ENCODE peak calls at places on chromosomes 5 and 9, in ten cellular contexts. One of them, this sample, is unnamed.

GRCh38 chr5:116865651-116866050 is 291.0 kb upstream of the SEMA6A start:
- DNase-seq in Calu3: no peak
- DNase-seq in left lobe of liver: no peak
- DNase-seq in NCI-H1105 treated with DMSO at 0.1 percent for 48 hours: no peak
- DNase-seq in AML-193: no peak
- DNase-seq in fibroblast of pulmonary artery: no peak
- DNase-seq in activated naive CD4-positive, alpha-beta T cell treated with anti-CD3 and anti-CD28 coated beads for 36 hours: no peak
- DNase-seq in tibial artery: no peak
- DNase-seq in LoVo: no peak
- DNase-seq in NCI-H774: no peak
- DNase-seq in this sample: no peak

GRCh38 chr5:89857790-89858189 is 551.8 kb downstream of the CETN3 start:
- DNase-seq in Calu3: no peak
- DNase-seq in left lobe of liver: no peak
- DNase-seq in NCI-H1105 treated with DMSO at 0.1 percent for 48 hours: no peak
- DNase-seq in AML-193: no peak
- DNase-seq in fibroblast of pulmonary artery: no peak
- DNase-seq in activated naive CD4-positive, alpha-beta T cell treated with anti-CD3 and anti-CD28 coated beads for 36 hours: no peak
- DNase-seq in tibial artery: no peak
- DNase-seq in LoVo: no peak
- DNase-seq in NCI-H774: no peak
- DNase-seq in this sample: no peak

GRCh38 chr5:136600306-136600705 is 235.0 kb upstream of the TRPC7 start:
- DNase-seq in Calu3: no peak
- DNase-seq in left lobe of liver: no peak
- DNase-seq in NCI-H1105 treated with DMSO at 0.1 percent for 48 hours: no peak
- DNase-seq in AML-193: no peak
- DNase-seq in fibroblast of pulmonary artery: no peak
- DNase-seq in activated naive CD4-positive, alpha-beta T cell treated with anti-CD3 and anti-CD28 coated beads for 36 hours: no peak
- DNase-seq in tibial artery: no peak
- DNase-seq in LoVo: no peak
- DNase-seq in NCI-H774: no peak
- DNase-seq in this sample: no peak

GRCh38 chr9:113657765-113658564 is 194.4 kb downstream of the RGS3 start:
- DNase-seq in Calu3: peak; percentile 82
- DNase-seq in left lobe of liver: peak; percentile 88
- DNase-seq in NCI-H1105 treated with DMSO at 0.1 percent for 48 hours: peak; percentile 63
- DNase-seq in AML-193: peak; percentile 69
- DNase-seq in fibroblast of pulmonary artery: peak; percentile 89
- DNase-seq in activated naive CD4-positive, alpha-beta T cell treated with anti-CD3 and anti-CD28 coated beads for 36 hours: peak; percentile 88
- DNase-seq in tibial artery: peak; percentile 80
- DNase-seq in LoVo: peak; percentile 81
- DNase-seq in NCI-H774: peak; percentile 49
- DNase-seq in this sample: peak; percentile 88

GRCh38 chr5:180669661-180670060 is 20.3 kb upstream of the FLT4 start:
- DNase-seq in Calu3: no peak
- DNase-seq in left lobe of liver: no peak
- DNase-seq in NCI-H1105 treated with DMSO at 0.1 percent for 48 hours: no peak
- DNase-seq in AML-193: no peak
- DNase-seq in fibroblast of pulmonary artery: no peak
- DNase-seq in activated naive CD4-positive, alpha-beta T cell treated with anti-CD3 and anti-CD28 coated beads for 36 hours: no peak
- DNase-seq in tibial artery: no peak
- DNase-seq in LoVo: no peak
- DNase-seq in NCI-H774: no peak
- DNase-seq in this sample: no peak

GRCh38 chr9:18333157-18333556 is 140.8 kb upstream of the ADAMTSL1 start:
- DNase-seq in Calu3: no peak
- DNase-seq in left lobe of liver: no peak
- DNase-seq in NCI-H1105 treated with DMSO at 0.1 percent for 48 hours: no peak
- DNase-seq in AML-193: no peak
- DNase-seq in fibroblast of pulmonary artery: peak; percentile 65
- DNase-seq in activated naive CD4-positive, alpha-beta T cell treated with anti-CD3 and anti-CD28 coated beads for 36 hours: no peak
- DNase-seq in tibial artery: no peak
- DNase-seq in LoVo: no peak
- DNase-seq in NCI-H774: no peak
- DNase-seq in this sample: no peak

GRCh38 chr5:64210866-64211265 is 45.2 kb downstream of the RNF180 start:
- DNase-seq in Calu3: peak; percentile 17
- DNase-seq in left lobe of liver: no peak
- DNase-seq in NCI-H1105 treated with DMSO at 0.1 percent for 48 hours: no peak
- DNase-seq in AML-193: no peak
- DNase-seq in fibroblast of pulmonary artery: peak; percentile 88
- DNase-seq in activated naive CD4-positive, alpha-beta T cell treated with anti-CD3 and anti-CD28 coated beads for 36 hours: no peak
- DNase-seq in tibial artery: no peak
- DNase-seq in LoVo: no peak
- DNase-seq in NCI-H774: no peak
- DNase-seq in this sample: no peak

GRCh38 chr9:30628915-30629564 is 1755.4 kb upstream of the ACO1 start:
- DNase-seq in Calu3: peak; percentile 1
- DNase-seq in left lobe of liver: no peak
- DNase-seq in NCI-H1105 treated with DMSO at 0.1 percent for 48 hours: no peak
- DNase-seq in AML-193: no peak
- DNase-seq in fibroblast of pulmonary artery: no peak
- DNase-seq in activated naive CD4-positive, alpha-beta T cell treated with anti-CD3 and anti-CD28 coated beads for 36 hours: no peak
- DNase-seq in tibial artery: no peak
- DNase-seq in LoVo: no peak
- DNase-seq in NCI-H774: no peak
- DNase-seq in this sample: no peak

GRCh38 chr9:73995836-73996235 is 501.3 kb upstream of the RORB start:
- DNase-seq in Calu3: no peak
- DNase-seq in left lobe of liver: no peak
- DNase-seq in NCI-H1105 treated with DMSO at 0.1 percent for 48 hours: no peak
- DNase-seq in AML-193: no peak
- DNase-seq in fibroblast of pulmonary artery: no peak
- DNase-seq in activated naive CD4-positive, alpha-beta T cell treated with anti-CD3 and anti-CD28 coated beads for 36 hours: no peak
- DNase-seq in tibial artery: no peak
- DNase-seq in LoVo: no peak
- DNase-seq in NCI-H774: no peak
- DNase-seq in this sample: no peak

GRCh38 chr5:96869372-96869641 is 7.0 kb upstream of the ERAP2 start:
- DNase-seq in Calu3: no peak
- DNase-seq in left lobe of liver: no peak
- DNase-seq in NCI-H1105 treated with DMSO at 0.1 percent for 48 hours: no peak
- DNase-seq in AML-193: no peak
- DNase-seq in fibroblast of pulmonary artery: no peak
- DNase-seq in activated naive CD4-positive, alpha-beta T cell treated with anti-CD3 and anti-CD28 coated beads for 36 hours: no peak
- DNase-seq in tibial artery: no peak
- DNase-seq in LoVo: no peak
- DNase-seq in NCI-H774: no peak
- DNase-seq in this sample: no peak

GRCh38 chr9:36100532-36100931 is 36.0 kb upstream of the GLIPR2 start:
- DNase-seq in Calu3: no peak
- DNase-seq in left lobe of liver: no peak
- DNase-seq in NCI-H1105 treated with DMSO at 0.1 percent for 48 hours: no peak
- DNase-seq in AML-193: no peak
- DNase-seq in fibroblast of pulmonary artery: peak; percentile 37
- DNase-seq in activated naive CD4-positive, alpha-beta T cell treated with anti-CD3 and anti-CD28 coated beads for 36 hours: no peak
- DNase-seq in tibial artery: no peak
- DNase-seq in LoVo: no peak
- DNase-seq in NCI-H774: no peak
- DNase-seq in this sample: no peak

GRCh38 chr5:150487199-150488061 is 20.5 kb upstream of the NDST1 start:
- DNase-seq in Calu3: no peak
- DNase-seq in left lobe of liver: peak; percentile 82
- DNase-seq in NCI-H1105 treated with DMSO at 0.1 percent for 48 hours: no peak
- DNase-seq in AML-193: peak; percentile 82
- DNase-seq in fibroblast of pulmonary artery: peak; percentile 44
- DNase-seq in activated naive CD4-positive, alpha-beta T cell treated with anti-CD3 and anti-CD28 coated beads for 36 hours: no peak
- DNase-seq in tibial artery: no peak
- DNase-seq in LoVo: no peak
- DNase-seq in NCI-H774: no peak
- DNase-seq in this sample: peak; percentile 59

GRCh38 chr5:55517804-55518203 is 17.0 kb downstream of the PLPP1 start:
- DNase-seq in Calu3: peak; percentile 47
- DNase-seq in left lobe of liver: no peak
- DNase-seq in NCI-H1105 treated with DMSO at 0.1 percent for 48 hours: no peak
- DNase-seq in AML-193: no peak
- DNase-seq in fibroblast of pulmonary artery: no peak
- DNase-seq in activated naive CD4-positive, alpha-beta T cell treated with anti-CD3 and anti-CD28 coated beads for 36 hours: no peak
- DNase-seq in tibial artery: no peak
- DNase-seq in LoVo: no peak
- DNase-seq in NCI-H774: no peak
- DNase-seq in this sample: peak; percentile 82

GRCh38 chr5:142922223-142922952 is 152.2 kb downstream of the ARHGAP26 start:
- DNase-seq in Calu3: no peak
- DNase-seq in left lobe of liver: no peak
- DNase-seq in NCI-H1105 treated with DMSO at 0.1 percent for 48 hours: peak; percentile 38
- DNase-seq in AML-193: peak; percentile 71
- DNase-seq in fibroblast of pulmonary artery: peak; percentile 79
- DNase-seq in activated naive CD4-positive, alpha-beta T cell treated with anti-CD3 and anti-CD28 coated beads for 36 hours: no peak
- DNase-seq in tibial artery: no peak
- DNase-seq in LoVo: peak; percentile 41
- DNase-seq in NCI-H774: peak; percentile 16
- DNase-seq in this sample: no peak

GRCh38 chr9:129681924-129682323 is 16.5 kb downstream of the PRRX2 start:
- DNase-seq in Calu3: no peak
- DNase-seq in left lobe of liver: no peak
- DNase-seq in NCI-H1105 treated with DMSO at 0.1 percent for 48 hours: no peak
- DNase-seq in AML-193: no peak
- DNase-seq in fibroblast of pulmonary artery: no peak
- DNase-seq in activated naive CD4-positive, alpha-beta T cell treated with anti-CD3 and anti-CD28 coated beads for 36 hours: no peak
- DNase-seq in tibial artery: no peak
- DNase-seq in LoVo: no peak
- DNase-seq in NCI-H774: no peak
- DNase-seq in this sample: no peak

GRCh38 chr5:156838966-156839365 is 11.1 kb upstream of the PPP1R2B start:
- DNase-seq in Calu3: no peak
- DNase-seq in left lobe of liver: no peak
- DNase-seq in NCI-H1105 treated with DMSO at 0.1 percent for 48 hours: no peak
- DNase-seq in AML-193: no peak
- DNase-seq in fibroblast of pulmonary artery: no peak
- DNase-seq in activated naive CD4-positive, alpha-beta T cell treated with anti-CD3 and anti-CD28 coated beads for 36 hours: no peak
- DNase-seq in tibial artery: no peak
- DNase-seq in LoVo: no peak
- DNase-seq in NCI-H774: no peak
- DNase-seq in this sample: no peak